ENCODE peak calls at places on chromosome 20, in seven cellular contexts. E, Y, V, P, B, N and A are unnamed samples.

GRCh38 chr20:38109657-38110524 is 55.2 kb downstream of the TGM2 start:
- DNase-seq in E (no peak), Y (peak), V (no peak), P (no peak), B (no peak), N (peak), A (no peak)

GRCh38 chr20:34222208-34222607 is 19.0 kb upstream of the ASIP start:
- DNase-seq in E (no peak), Y (no peak), V (no peak), P (no peak), B (no peak), N (no peak), A (peak)

GRCh38 chr20:39661833-39662232 is 699.7 kb downstream of the DHX35 start:
- DNase-seq in E (no peak), Y (no peak), V (no peak), P (no peak), B (no peak), N (no peak), A (no peak)

GRCh38 chr20:58826271-58826670 is 24.4 kb downstream of the GNAS-AS1 start:
- DNase-seq in E (no peak), Y (no peak), V (no peak), P (no peak), B (no peak), N (no peak), A (no peak)

GRCh38 chr20:10604865-10605440 is 68.8 kb downstream of the JAG1 start:
- DNase-seq in E (no peak), Y (no peak), V (no peak), P (no peak), B (no peak), N (no peak), A (no peak)

GRCh38 chr20:2738734-2739398 is 46.3 kb downstream of the EBF4 start:
- DNase-seq in E (no peak), Y (no peak), V (no peak), P (no peak), B (no peak), N (no peak), A (no peak)

GRCh38 chr20:24752612-24753011 is 196.5 kb upstream of the CST7 start:
- DNase-seq in E (no peak), Y (no peak), V (no peak), P (no peak), B (no peak), N (no peak), A (no peak)

GRCh38 chr20:3172933-3173581 is at the start of gene LZTS3:
- DNase-seq in E (no peak), Y (no peak), V (peak), P (peak), B (no peak), N (peak), A (no peak)

GRCh38 chr20:33865761-33866160 is 54.6 kb downstream of the CHMP4B start:
- DNase-seq in E (no peak), Y (no peak), V (no peak), P (no peak), B (no peak), N (no peak), A (no peak)

GRCh38 chr20:38806855-38807655 is 1.6 kb downstream of the PPP1R16B start:
- DNase-seq in E (no peak), Y (no peak), V (peak), P (peak), B (no peak), N (no peak), A (no peak)

GRCh38 chr20:38304845-38305447 is 990 bp downstream of the BPI start:
- DNase-seq in E (peak), Y (peak), V (peak), P (peak), B (no peak), N (peak), A (peak)

GRCh38 chr20:38109025-38109541 is 56.0 kb downstream of the TGM2 start:
- DNase-seq in E (no peak), Y (no peak), V (no peak), P (peak), B (no peak), N (no peak), A (no peak)

GRCh38 chr20:3192226-3193015 is 12.1 kb downstream of the DDRGK1 start:
- DNase-seq in E (no peak), Y (no peak), V (no peak), P (no peak), B (no peak), N (no peak), A (no peak)

GRCh38 chr20:58054744-58055373 is 173.6 kb downstream of the ANKRD60 start:
- DNase-seq in E (no peak), Y (no peak), V (peak), P (no peak), B (no peak), N (no peak), A (no peak)

GRCh38 chr20:49381558-49382493 is 100.6 kb downstream of the KCNB1 start:
- DNase-seq in E (peak), Y (no peak), V (no peak), P (peak), B (no peak), N (no peak), A (no peak)

GRCh38 chr20:20073851-20074252 is 21.5 kb downstream of the CFAP61 start:
- DNase-seq in E (no peak), Y (no peak), V (no peak), P (no peak), B (no peak), N (no peak), A (no peak)

GRCh38 chr20:59955131-59955796 is 3.0 kb upstream of the CDH26 start:
- DNase-seq in E (peak), Y (no peak), V (peak), P (no peak), B (no peak), N (peak), A (peak)

GRCh38 chr20:4714818-4715217 is 6.9 kb upstream of the PRND start:
- DNase-seq in E (no peak), Y (no peak), V (no peak), P (no peak), B (no peak), N (no peak), A (no peak)

GRCh38 chr20:17334866-17335412 is 108.1 kb downstream of the PCSK2 start:
- DNase-seq in E (no peak), Y (no peak), V (no peak), P (no peak), B (no peak), N (no peak), A (no peak)

GRCh38 chr20:21557246-21557982 is 43.5 kb upstream of the NKX2-2 start:
- DNase-seq in E (no peak), Y (no peak), V (no peak), P (no peak), B (no peak), N (no peak), A (no peak)

GRCh38 chr20:31720486-31721407 is 1.9 kb downstream of the BCL2L1 start:
- DNase-seq in E (no peak), Y (no peak), V (peak), P (no peak), B (no peak), N (peak), A (no peak)
- TF ChIP-seq CTCF in E (no peak), Y (no peak), V (peak), P (no peak), B (peak), N (peak), A (no peak)

DNA sequence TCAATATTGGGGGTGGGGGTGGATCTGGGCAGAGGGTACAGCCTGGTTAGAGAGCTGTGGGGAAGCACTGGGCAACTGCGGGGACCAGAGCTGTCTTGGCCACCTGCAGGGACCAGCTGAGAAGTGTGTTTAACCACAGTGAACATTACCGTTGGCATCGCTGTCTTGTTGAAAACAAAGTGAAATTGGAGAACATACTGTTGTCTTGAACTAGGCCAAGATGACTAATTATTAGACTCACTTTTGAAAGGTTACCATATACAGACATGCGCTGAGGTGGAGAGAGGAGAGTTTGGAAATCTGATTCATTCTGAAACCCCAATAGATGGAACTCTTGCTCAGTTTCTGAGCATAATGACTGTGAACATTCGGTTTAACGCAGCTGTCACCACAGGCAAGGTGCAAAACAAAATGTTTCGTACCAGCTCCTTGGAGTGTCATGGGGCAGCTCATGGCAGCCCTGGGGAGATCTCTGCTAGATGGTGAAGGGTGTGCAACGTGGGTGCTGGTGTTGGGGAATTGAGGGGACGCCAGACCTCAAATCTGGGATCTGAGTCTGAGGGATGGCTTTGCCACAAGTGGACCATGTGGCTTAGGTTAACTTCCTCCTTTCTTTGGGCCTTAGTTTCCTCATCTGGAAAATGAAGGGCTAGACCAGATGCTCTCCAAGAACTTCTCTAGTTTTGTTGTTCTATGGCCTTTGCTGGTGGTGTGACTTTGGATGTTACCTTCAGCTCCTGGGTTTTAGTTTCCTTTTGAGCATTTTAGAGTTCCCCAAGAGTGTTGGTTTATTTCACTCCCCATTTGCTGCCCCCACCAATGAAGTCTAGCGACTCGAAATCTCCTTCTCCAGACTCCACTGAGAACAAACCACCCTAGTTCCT is 24.6 kb upstream of the GTSF1L start:
- DNase-seq in E (no peak), Y (no peak), V (no peak), P (no peak), B (peak), N (no peak), A (no peak)
- TF ChIP-seq REST in E (no peak), Y (no peak), V (no peak), P (no peak), B (no peak), N (no peak), A (no peak)

GRCh38 chr20:36768768-36769430 is 4.7 kb downstream of the DSN1 start:
- DNase-seq in E (no peak), Y (no peak), V (no peak), P (no peak), B (no peak), N (no peak), A (no peak)
- TF ChIP-seq POLR2AphosphoS5 in E (no peak), Y (no peak), V (no peak), P (no peak), B (no peak), N (no peak), A (no peak)

GRCh38 chr20:53579581-53580375 is 13.9 kb downstream of the ZNF217 start:
- DNase-seq in E (no peak), Y (no peak), V (no peak), P (no peak), B (no peak), N (peak), A (peak)
- TF ChIP-seq CTCF in E (no peak), Y (no peak), V (no peak), P (no peak), B (peak), N (peak), A (no peak)

GRCh38 chr20:53381568-53382262 is 211.9 kb downstream of the ZNF217 start:
- DNase-seq in E (no peak), Y (no peak), V (peak), P (no peak), B (no peak), N (no peak), A (no peak)
- TF ChIP-seq REST in E (no peak), Y (no peak), V (no peak), P (no peak), B (no peak), N (no peak), A (no peak)

DNA sequence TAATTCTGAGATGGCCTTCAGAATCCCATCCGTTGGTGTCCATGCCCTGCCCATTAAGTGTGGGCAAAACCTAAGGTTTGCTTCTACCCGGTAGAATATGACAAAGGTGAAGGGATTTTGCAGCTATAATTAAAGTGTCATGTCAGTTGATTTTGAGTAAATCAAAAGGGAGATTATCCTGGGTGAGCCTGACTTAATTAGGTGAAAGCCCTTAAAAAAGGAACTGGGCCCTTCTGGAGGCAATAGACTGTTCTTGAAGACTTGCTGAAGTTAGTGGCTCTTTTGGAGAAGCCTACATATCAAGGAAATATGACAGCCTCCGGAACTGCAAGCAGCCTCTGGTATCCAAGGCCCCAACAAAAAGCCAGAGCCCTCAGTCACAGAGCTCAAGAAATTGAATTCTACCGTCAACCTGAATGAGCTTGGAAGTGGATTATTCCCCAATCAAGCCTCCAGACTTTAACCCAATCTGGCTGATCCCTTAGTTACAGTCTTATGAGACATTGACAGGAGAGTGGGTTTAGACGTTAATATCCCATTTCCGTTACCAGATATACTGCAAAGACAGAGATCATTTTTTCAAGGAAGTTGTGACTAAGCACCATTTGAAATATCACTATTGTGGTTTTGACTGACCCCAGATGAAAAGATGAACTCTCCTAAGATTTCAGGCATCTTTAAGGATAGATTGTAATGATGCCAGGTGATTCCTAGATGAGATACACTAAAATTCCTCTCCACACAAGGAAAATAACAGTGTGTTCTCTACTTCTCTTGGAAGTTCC is 303.4 kb downstream of the PLCB1 start:
- DNase-seq in E (no peak), Y (no peak), V (no peak), P (no peak), B (no peak), N (no peak), A (no peak)
- TF ChIP-seq POLR2AphosphoS5 in E (no peak), Y (no peak), V (no peak), P (peak), B (no peak), N (no peak), A (no peak)

GRCh38 chr20:48189177-48189576 is 403.9 kb upstream of the SULF2 start:
- DNase-seq in E (peak), Y (no peak), V (peak), P (no peak), B (peak), N (peak), A (no peak)
- TF ChIP-seq CTCF in E (peak), Y (no peak), V (peak), P (peak), B (peak), N (peak), A (no peak)

DNA sequence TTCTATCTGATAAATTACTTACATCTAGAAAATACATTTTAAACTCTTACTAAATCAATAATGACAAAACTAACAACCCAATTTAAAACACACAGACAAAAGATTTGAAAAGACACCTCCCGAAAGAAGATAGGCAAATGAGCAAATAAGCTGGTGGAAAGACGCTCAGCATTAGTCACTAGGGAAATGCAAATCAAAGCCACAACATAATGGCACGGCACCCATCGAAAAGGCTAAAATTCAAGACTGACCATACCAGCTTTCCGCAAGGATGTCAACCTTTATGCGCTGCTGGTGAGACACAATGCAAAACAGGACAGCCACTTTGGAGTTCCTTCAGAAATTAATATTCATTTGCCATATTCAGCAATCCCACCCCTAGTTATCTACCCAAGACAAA is 25.9 kb downstream of the TAF4 start:
- DNase-seq in E (no peak), Y (no peak), V (no peak), P (no peak), B (peak), N (no peak), A (no peak)
- TF ChIP-seq REST in E (no peak), Y (no peak), V (no peak), P (no peak), B (no peak), N (no peak), A (no peak)